ENCODE peak calls at places on chromosomes 7 and 10, in seven cellular contexts. X is lower lobe of right lung, O is WERI-Rb-1, H is psoas muscle, M is uterus, F is HCT116, R is heart left ventricle. G is an unnamed sample.
A peak's percentile ranks its signal among the peaks of the same experiment; 100 is the strongest.

GRCh38 chr7:25839084-25839769 is 312.8 kb upstream of the NFE2L3 start:
- DNase-seq in F (no peak), R (no peak), X (no peak), M (no peak), O (no peak), H (no peak), G (no peak)

GRCh38 chr7:88092676-88092999 is 127.2 kb downstream of the SRI start:
- DNase-seq in F (no peak), M (no peak), O (no peak), X (no peak), H (no peak), R (no peak), G (no peak)

GRCh38 chr10:58517071-58517470 is 4.4 kb downstream of the BICC1 start:
- DNase-seq in O (no peak), R (no peak), F (no peak), X (no peak), M (no peak), H (no peak), G (no peak)

GRCh38 chr10:7388602-7389001 is 22.2 kb downstream of the SFMBT2 start:
- DNase-seq in F (no peak), R (no peak), X (no peak), H (no peak), M (no peak), O (no peak), G (no peak)

GRCh38 chr10:30751678-30752331 is 122.3 kb upstream of the LYZL2 start:
- DNase-seq in H (peak; percentile 81), X (peak; percentile 80), M (no peak), F (peak; percentile 10), O (peak; percentile 62), R (peak; percentile 82), G (no peak)

GRCh38 chr10:92849234-92849525 is 860 bp downstream of the EXOC6 start:
- DNase-seq in X (no peak), O (no peak), M (no peak), R (no peak), H (no peak), F (no peak), G (no peak)

GRCh38 chr7:142711722-142712616 is 37.3 kb upstream of the PRSS1 start:
- DNase-seq in M (no peak), F (peak; percentile 29), H (no peak), O (peak; percentile 42), X (no peak), R (no peak), G (no peak)

GRCh38 chr7:142231716-142232115 is 26.1 kb downstream of the PRSS58 start:
- DNase-seq in O (peak; percentile 98), M (no peak), R (no peak), X (no peak), F (peak; percentile 46), H (no peak), G (no peak)

GRCh38 chr10:26879744-26880143 is 19.0 kb upstream of the ABI1 start:
- DNase-seq in F (no peak), X (peak; percentile 81), R (no peak), M (no peak), H (no peak), O (no peak), G (no peak)

GRCh38 chr10:18157909-18158308 is 17.7 kb downstream of the CACNB2 start:
- DNase-seq in F (no peak), O (no peak), H (no peak), X (no peak), M (no peak), R (no peak), G (peak; percentile 49)

GRCh38 chr7:91837397-91838070 is 43.0 kb downstream of the MTERF1 start:
- DNase-seq in H (no peak), X (no peak), R (peak; percentile 53), O (no peak), F (no peak), M (no peak), G (no peak)

GRCh38 chr10:86601956-86602592 is 52.3 kb upstream of the OPN4 start:
- DNase-seq in H (no peak), X (no peak), O (no peak), M (no peak), R (no peak), F (no peak), G (no peak)

GRCh38 chr10:102605712-102606111 is 38.6 kb upstream of the TRIM8 start:
- DNase-seq in O (no peak), R (peak; percentile 29), H (no peak), X (no peak), M (no peak), F (no peak), G (no peak)

GRCh38 chr7:67854236-67854635 is 857.6 kb downstream of the TYW1 start:
- DNase-seq in R (no peak), H (no peak), O (peak; percentile 81), M (no peak), F (no peak), X (no peak), G (no peak)

GRCh38 chr7:139071683-139072082 is 35.8 kb upstream of the ZC3HAV1L start:
- DNase-seq in X (no peak), R (no peak), F (no peak), O (no peak), M (no peak), H (no peak), G (no peak)

GRCh38 chr10:12928571-12928970 is 72.9 kb downstream of the CCDC3 start:
- DNase-seq in R (no peak), O (peak; percentile 9), M (no peak), X (no peak), H (no peak), F (no peak), G (no peak)

GRCh38 chr7:46680147-46680546 is 759.1 kb upstream of the IGFBP3 start:
- DNase-seq in X (no peak), H (no peak), F (no peak), M (no peak), R (no peak), O (no peak), G (no peak)

GRCh38 chr7:47320296-47320695 is 261.6 kb downstream of the TNS3 start:
- DNase-seq in O (no peak), X (no peak), M (no peak), F (no peak), H (no peak), R (no peak), G (no peak)

GRCh38 chr7:101397243-101397642 is 34.6 kb downstream of the COL26A1 start:
- DNase-seq in M (no peak), R (no peak), F (no peak), H (no peak), O (no peak), X (no peak), G (no peak)

GRCh38 chr10:77160679-77161078 is 476.9 kb downstream of the KCNMA1 start:
- DNase-seq in R (no peak), M (no peak), O (no peak), F (no peak), X (no peak), H (no peak), G (peak; percentile 69)

GRCh38 chr7:140653319-140654108 is 12.9 kb upstream of the DENND2A start:
- DNase-seq in X (no peak), H (peak; percentile 42), F (peak; percentile 65), O (peak; percentile 83), R (peak; percentile 64), M (peak; percentile 79), G (no peak)

GRCh38 chr7:5452937-5453540 is 29.4 kb upstream of the TNRC18 start:
- DNase-seq in F (no peak), R (peak; percentile 71), X (no peak), M (peak; percentile 48), H (no peak), O (peak; percentile 94), G (no peak)

GRCh38 chr7:155090647-155091046 is 20.5 kb downstream of the HTR5A start:
- DNase-seq in M (no peak), H (no peak), F (no peak), R (no peak), O (no peak), X (no peak), G (no peak)

GRCh38 chr7:12434012-12434642 is 30.5 kb upstream of the VWDE start:
- DNase-seq in R (no peak), H (no peak), X (no peak), F (no peak), M (no peak), O (no peak), G (no peak)
- TF ChIP-seq CTCF in R (peak; percentile 42), H (peak; percentile 10), X (peak; percentile 13), F (peak; percentile 43), M (no peak), O (no peak), G (peak; percentile 41)

GRCh38 chr10:48764486-48764885 is 79.8 kb downstream of the WDFY4 start:
- DNase-seq in R (no peak), M (no peak), X (no peak), H (no peak), F (no peak), O (no peak), G (no peak)

GRCh38 chr10:48765039-48765438 is 80.4 kb downstream of the WDFY4 start:
- DNase-seq in H (no peak), F (no peak), O (no peak), M (no peak), R (no peak), X (no peak), G (no peak)

GRCh38 chr10:48760983-48761382 is 76.3 kb downstream of the WDFY4 start:
- DNase-seq in O (no peak), F (no peak), R (no peak), H (no peak), M (no peak), X (no peak), G (no peak)

GRCh38 chr10:48763403-48763802 is 78.7 kb downstream of the WDFY4 start:
- DNase-seq in O (no peak), F (no peak), H (no peak), R (no peak), M (no peak), X (no peak), G (no peak)

GRCh38 chr10:48762104-48763042 is 77.7 kb downstream of the WDFY4 start:
- DNase-seq in H (no peak), X (no peak), O (no peak), R (no peak), F (no peak), M (no peak), G (no peak)
- H3K4me3 ChIP-seq in H (no peak overlapping the region), X (no peak overlapping the region), O (no peak overlapping the region), R (no peak overlapping the region), F (no peak overlapping the region), M (no peak overlapping the region), G (no peak overlapping the region)

GRCh38 chr10:118508863-118509262 is 86.6 kb downstream of the PRLHR start:
- DNase-seq in F (no peak), H (no peak), O (no peak), R (no peak), X (no peak), M (no peak), G (no peak)
- H3K27me3 ChIP-seq in F (no peaks in the 10 kb centered on the region), H (no peaks in the 10 kb centered on the region), O (peaks cover 54% of the 10 kb centered on the region), R (no peaks in the 10 kb centered on the region), X (no peaks in the 10 kb centered on the region), M (no peaks in the 10 kb centered on the region), G (no peaks in the 10 kb centered on the region)

DNA sequence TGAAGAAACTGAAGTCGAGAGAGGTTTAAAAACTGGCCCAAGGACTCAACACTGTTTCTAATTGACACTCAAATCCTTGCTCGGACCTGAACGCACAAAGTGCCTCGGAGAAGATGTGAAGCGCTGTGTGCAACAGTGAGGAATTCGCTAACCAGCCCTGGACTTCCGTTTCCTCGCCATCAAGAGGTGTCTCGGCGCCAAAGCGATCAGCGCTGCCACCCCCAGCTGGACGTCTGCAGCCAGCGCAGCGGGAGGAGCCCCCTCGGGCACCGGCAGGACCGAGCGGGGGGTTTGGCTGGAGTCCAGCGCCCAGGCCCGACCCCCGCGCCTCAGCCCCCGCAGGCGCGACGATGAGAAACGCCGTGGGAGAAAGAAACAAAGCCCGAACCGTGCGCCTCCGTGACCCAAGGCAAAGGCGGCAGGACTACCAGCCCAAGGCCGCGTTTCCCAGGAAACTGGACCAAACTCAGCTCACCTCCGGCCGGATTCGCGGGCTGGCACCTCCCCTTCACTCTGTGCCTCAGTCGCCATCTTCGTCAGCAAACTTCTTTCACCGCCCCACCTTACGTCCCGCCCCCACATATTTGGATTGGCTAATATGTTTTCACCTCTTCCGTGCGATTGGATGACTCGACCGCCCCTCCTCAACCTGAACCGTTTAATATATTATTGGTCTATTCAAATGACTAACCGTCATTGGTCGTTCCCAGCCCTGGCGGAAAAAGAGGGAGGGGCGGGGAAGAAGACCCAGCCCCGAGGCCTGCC is at the start of gene ARHGAP19:
- DNase-seq in H (peak; percentile 94), O (peak; percentile 98), F (peak; percentile 98), X (peak; percentile 96), M (peak; percentile 98), R (peak; percentile 97), G (peak; percentile 97)
- TF ChIP-seq CTCF in H (no peak), O (peak; percentile 37), F (peak; percentile 24), X (peak; percentile 28), M (no peak), R (peak; percentile 19), G (peak; percentile 24)